ENCODE peak calls at places on chromosomes 5 and 9, in seven cellular contexts. C is NCI-H1092 treated with DMSO at 0.1 percent for 48 hours, S is endothelial cell, P is mesendoderm, F is AG09309, L is HTR-8/SVneo, X is cardiac muscle cell. E is an unnamed sample.

GRCh38 chr5:39274388-39275085 is 55.2 kb upstream of the FYB1 start:
- DNase-seq in L (no peak), S (no peak), C (no peak), X (peak; percentile 13), F (no peak), P (no peak), E (no peak)

GRCh38 chr5:68834486-68834885 is 259.3 kb upstream of the SLC30A5 start:
- DNase-seq in S (no peak), C (no peak), F (peak; percentile 69), X (peak; percentile 15), L (no peak), P (no peak), E (no peak)

GRCh38 chr9:68502279-68502678 is 38.4 kb downstream of the TMEM252 start:
- DNase-seq in P (no peak), C (no peak), L (no peak), S (no peak), X (no peak), F (no peak), E (no peak)

GRCh38 chr9:134422701-134423100 is 96.4 kb downstream of the RXRA start:
- DNase-seq in C (no peak), L (no peak), X (no peak), F (no peak), S (no peak), P (no peak), E (no peak)

GRCh38 chr5:149549461-149550266 is 1.6 kb downstream of the CSNK1A1 start:
- DNase-seq in F (no peak), S (peak; percentile 18), P (peak; percentile 81), C (peak; percentile 39), L (no peak), X (peak; percentile 58), E (no peak)

GRCh38 chr9:91758491-91758981 is 191.5 kb downstream of the ROR2 start:
- DNase-seq in C (peak; percentile 41), S (peak; percentile 79), F (no peak), X (peak; percentile 74), L (peak; percentile 51), P (peak; percentile 82), E (no peak)

GRCh38 chr5:108115673-108116072 is 266.2 kb downstream of the FBXL17 start:
- DNase-seq in P (peak; percentile 59), C (no peak), F (no peak), L (no peak), S (no peak), X (no peak), E (no peak)

GRCh38 chr9:137175345-137175961 is 3.6 kb upstream of the TMEM210 start:
- DNase-seq in F (no peak), P (no peak), S (no peak), L (no peak), C (no peak), X (no peak), E (no peak)

GRCh38 chr9:673966-674526 is 167.5 kb upstream of the DMRT1 start:
- DNase-seq in S (no peak), C (no peak), F (no peak), L (no peak), X (no peak), P (peak; percentile 85), E (no peak)

GRCh38 chr5:81750308-81751008 is 439 bp downstream of the SSBP2 start:
- DNase-seq in P (no peak), C (no peak), X (no peak), L (no peak), F (no peak), S (peak; percentile 30), E (peak; percentile 31)

GRCh38 chr5:39100851-39101396 is 26.7 kb upstream of the RICTOR start:
- DNase-seq in P (peak; percentile 68), F (peak; percentile 97), S (no peak), X (peak; percentile 87), L (peak; percentile 80), C (no peak), E (no peak)

GRCh38 chr9:89000973-89001916 is 10.0 kb downstream of the S1PR3 start:
- DNase-seq in L (peak; percentile 75), P (peak; percentile 93), F (peak; percentile 25), X (peak; percentile 92), C (peak; percentile 75), S (peak; percentile 92), E (no peak)

GRCh38 chr5:170159101-170159698 is 53.5 kb downstream of the FOXI1 start:
- DNase-seq in S (no peak), X (peak; percentile 59), C (no peak), F (peak; percentile 62), P (no peak), L (peak; percentile 61), E (no peak)

GRCh38 chr9:93673271-93673843 is 97.0 kb downstream of the PHF2 start:
- DNase-seq in X (peak; percentile 44), P (no peak), L (no peak), F (no peak), S (peak; percentile 2), C (peak; percentile 44), E (no peak)

GRCh38 chr9:70222354-70222753 is 36.4 kb upstream of the SMC5 start:
- DNase-seq in L (no peak), P (no peak), X (no peak), S (no peak), C (no peak), F (no peak), E (no peak)

GRCh38 chr5:65855758-65856157 is 70.6 kb upstream of the ERBIN start:
- DNase-seq in X (no peak), S (no peak), P (no peak), F (no peak), L (no peak), C (peak; percentile 6), E (no peak)

GRCh38 chr9:36092509-36093215 is 43.9 kb upstream of the GLIPR2 start:
- DNase-seq in L (no peak), S (no peak), P (peak; percentile 36), F (no peak), C (no peak), X (no peak), E (no peak)

GRCh38 chr9:108654566-108654965 is 201.2 kb downstream of the ACTL7B start:
- DNase-seq in F (no peak), L (no peak), S (no peak), C (no peak), X (peak; percentile 38), P (no peak), E (no peak)

GRCh38 chr5:62708481-62709325 is 130.1 kb downstream of the LRRC70 start:
- DNase-seq in L (no peak), P (no peak), F (no peak), C (no peak), X (peak; percentile 38), S (no peak), E (no peak)

GRCh38 chr5:10513501-10514442 is 50.1 kb upstream of the ANKRD33B start:
- DNase-seq in C (no peak), S (peak; percentile 51), P (peak; percentile 96), X (peak; percentile 93), L (peak; percentile 82), F (peak; percentile 50), E (no peak)

GRCh38 chr9:111900934-111901612 is 4.5 kb downstream of the UGCG start:
- DNase-seq in X (peak; percentile 32), P (no peak), F (no peak), C (no peak), S (no peak), L (no peak), E (no peak)

GRCh38 chr5:124074500-124074899 is 562.5 kb downstream of the CSNK1G3 start:
- DNase-seq in L (no peak), S (no peak), F (no peak), P (no peak), C (no peak), X (no peak), E (no peak)

GRCh38 chr5:75265731-75266130 is 29.1 kb upstream of the ANKRD31 start:
- DNase-seq in X (peak; percentile 55), P (peak; percentile 72), C (no peak), L (peak; percentile 19), S (no peak), F (peak; percentile 13), E (no peak)

GRCh38 chr9:90942555-90942954 is 140.9 kb downstream of the SYK start:
- DNase-seq in S (no peak), L (peak; percentile 34), P (no peak), C (no peak), F (no peak), X (no peak), E (no peak)

GRCh38 chr9:90983394-90983793 is 181.8 kb downstream of the SYK start:
- DNase-seq in P (no peak), F (no peak), C (no peak), X (no peak), S (no peak), L (no peak), E (no peak)

GRCh38 chr5:143008809-143009521 is 238.8 kb downstream of the ARHGAP26 start:
- DNase-seq in X (peak; percentile 74), P (no peak), S (no peak), F (peak; percentile 93), L (peak; percentile 53), C (peak; percentile 18), E (no peak)

GRCh38 chr5:146745937-146746577 is 132.5 kb downstream of the PPP2R2B start:
- DNase-seq in C (peak; percentile 82), F (no peak), S (no peak), X (no peak), L (no peak), P (no peak), E (no peak)

E was measured in activated gamma-delta T cell.